ENCODE peak calls at places on chromosomes 12 and 14, in four cellular contexts. J is GM12892, R is dermis microvascular lymphatic vessel endothelial cell, Q is RCC 7860. B is an unnamed sample.
A peak's percentile ranks its signal among the peaks of the same experiment; 100 is the strongest.

GRCh38 chr14:61832783-61833182 is 70.6 kb downstream of the SNAPC1 start:
- DNase-seq in J (no peak), R (no peak), Q (no peak), B (no peak)

GRCh38 chr14:68089146-68089715 is 269.7 kb downstream of the RAD51B start:
- DNase-seq in J (no peak), R (peak; percentile 77), Q (peak; percentile 83), B (no peak)

GRCh38 chr12:123472438-123472849 is 14.5 kb downstream of the SNRNP35 start:
- DNase-seq in Q (no peak), R (no peak), J (no peak), B (no peak)

GRCh38 chr14:73712071-73712506 is 2.1 kb downstream of the PNMA1 start:
- DNase-seq in J (no peak), Q (no peak), R (peak; percentile 45), B (no peak)

GRCh38 chr14:39228509-39229221 is 5.0 kb upstream of the MIA2 start:
- DNase-seq in Q (no peak), R (no peak), J (no peak), B (no peak)

GRCh38 chr14:57486767-57487379 is 6.8 kb downstream of the CCDC198 start:
- DNase-seq in J (no peak), R (peak; percentile 44), Q (peak; percentile 17), B (peak; percentile 34)

GRCh38 chr14:99592394-99592793 is 11.6 kb downstream of the CCDC85C start:
- DNase-seq in J (no peak), Q (no peak), R (no peak), B (no peak)

GRCh38 chr12:43501705-43502104 is 50.3 kb downstream of the ADAMTS20 start:
- DNase-seq in R (peak; percentile 12), Q (no peak), J (no peak), B (peak; percentile 24)

GRCh38 chr12:89436062-89436461 is 83.8 kb upstream of the DUSP6 start:
- DNase-seq in Q (no peak), J (no peak), R (no peak), B (no peak)

GRCh38 chr12:60106207-60106606 is 510.4 kb downstream of the SLC16A7 start:
- DNase-seq in R (no peak), Q (no peak), J (no peak), B (no peak)

GRCh38 chr14:100813291-100813690 is 12.6 kb upstream of the MEG3 start:
- DNase-seq in J (no peak), R (no peak), Q (no peak), B (no peak)

GRCh38 chr12:54359762-54360351 is 4.4 kb downstream of the GPR84 start:
- DNase-seq in J (no peak), Q (no peak), R (no peak), B (no peak)

GRCh38 chr12:47433876-47434275 is 272.0 kb downstream of the RPAP3 start:
- DNase-seq in Q (no peak), R (no peak), J (no peak), B (no peak)

GRCh38 chr12:53147181-53147580 is 33.3 kb upstream of the ZNF740 start:
- DNase-seq in R (no peak), Q (no peak), J (no peak), B (no peak)

GRCh38 chr12:57611116-57611809 is at the start of gene ARHGEF25:
- DNase-seq in Q (no peak), R (no peak), J (peak; percentile 79), B (no peak)

GRCh38 chr14:71563754-71564153 is 368.5 kb upstream of the RGS6 start:
- DNase-seq in Q (no peak), J (no peak), R (no peak), B (no peak)

GRCh38 chr12:93449277-93449676 is 7.5 kb upstream of the UBE2N start:
- DNase-seq in Q (no peak), J (no peak), R (no peak), B (no peak)